ENCODE peak calls at places on chromosomes 6 and 20, in nine cellular contexts. B is PC-9, W is Karpas-422, X is PC-3, F is OCI-LY7, D is GM23248, N is SK-N-SH, Z is HCT116, V is hepatocyte. Y is an unnamed sample. For H3K9me2, the result is how much of the 10 kb centered on the place peaks cover.

GRCh38 chr6:135850882-135851281 is 619 bp upstream of the PDE7B start:
- DNase-seq in B (no peak), W (no peak), X (no peak), F (no peak), D (peak), N (peak), Z (no peak), V (no peak), Y (no peak)

GRCh38 chr20:17594443-17594842 is 24.6 kb downstream of the DSTN start:
- DNase-seq in B (peak), W (peak), X (peak), F (no peak), D (peak), N (no peak), Z (no peak), V (peak), Y (peak)

GRCh38 chr6:117265425-117266266 is at the start of gene VGLL2:
- DNase-seq in B (no peak), W (no peak), X (no peak), F (no peak), D (peak), N (peak), Z (no peak), V (peak), Y (peak)

GRCh38 chr20:5947276-5947675 is 3.1 kb downstream of the TRMT6 start:
- DNase-seq in B (no peak), W (no peak), X (peak), F (no peak), D (peak), N (no peak), Z (no peak), V (no peak), Y (no peak)

GRCh38 chr20:49515588-49515987 is 33.1 kb upstream of the KCNB1 start:
- DNase-seq in B (no peak), W (no peak), X (no peak), F (no peak), D (no peak), N (no peak), Z (no peak), V (no peak), Y (no peak)

GRCh38 chr6:46190889-46191288 is 20.1 kb upstream of the ENPP5 start:
- DNase-seq in B (no peak), W (no peak), X (no peak), F (no peak), D (no peak), N (no peak), Z (no peak), V (no peak), Y (no peak)

GRCh38 chr6:87551799-87552198 is 38.0 kb downstream of the RARS2 start:
- DNase-seq in B (no peak), W (no peak), X (no peak), F (no peak), D (no peak), N (no peak), Z (no peak), V (no peak), Y (no peak)

GRCh38 chr6:166202321-166202733 is 34.7 kb upstream of the TBXT start:
- DNase-seq in B (no peak), W (peak), X (no peak), F (peak), D (no peak), N (no peak), Z (no peak), V (no peak), Y (no peak)

GRCh38 chr20:1415667-1416468 is 23.0 kb upstream of the FKBP1A start:
- DNase-seq in B (peak), W (no peak), X (peak), F (no peak), D (peak), N (no peak), Z (peak), V (peak), Y (no peak)

GRCh38 chr6:106692112-106692822 is 62.9 kb downstream of the QRSL1 start:
- DNase-seq in B (peak), W (no peak), X (peak), F (no peak), D (peak), N (no peak), Z (no peak), V (peak), Y (peak)

GRCh38 chr6:121430514-121431460 is 4.7 kb upstream of the GJA1 start:
- DNase-seq in B (no peak), W (no peak), X (peak), F (no peak), D (peak), N (peak), Z (peak), V (peak), Y (peak)

GRCh38 chr6:41272591-41273175 is 13.8 kb downstream of the TREM1 start:
- DNase-seq in B (no peak), W (no peak), X (no peak), F (no peak), D (no peak), N (no peak), Z (no peak), V (no peak), Y (no peak)

GRCh38 chr20:47489448-47489872 is 12.2 kb upstream of the NCOA3 start:
- DNase-seq in B (no peak), W (no peak), X (no peak), F (peak), D (no peak), N (no peak), Z (no peak), V (no peak), Y (no peak)

GRCh38 chr20:23412026-23412425 is 9.3 kb downstream of the NAPB start:
- DNase-seq in B (no peak), W (no peak), X (no peak), F (no peak), D (peak), N (no peak), Z (no peak), V (no peak), Y (no peak)

GRCh38 chr20:44896583-44896982 is 11.1 kb downstream of the YWHAB start:
- DNase-seq in B (no peak), W (no peak), X (no peak), F (peak), D (peak), N (no peak), Z (no peak), V (no peak), Y (no peak)

GRCh38 chr20:41622584-41622983 is 4.4 kb upstream of the CHD6 start:
- DNase-seq in B (no peak), W (no peak), X (no peak), F (no peak), D (no peak), N (no peak), Z (no peak), V (no peak), Y (no peak)

GRCh38 chr20:39825524-39825923 is 863.4 kb downstream of the DHX35 start:
- DNase-seq in B (no peak), W (peak), X (no peak), F (no peak), D (no peak), N (no peak), Z (no peak), V (no peak), Y (no peak)

GRCh38 chr6:161031721-161032495 is 40.3 kb downstream of the MAP3K4 start:
- DNase-seq in B (no peak), W (no peak), X (peak), F (no peak), D (peak), N (no peak), Z (no peak), V (no peak), Y (no peak)

GRCh38 chr6:111113731-111114438 is 26.6 kb downstream of the SLC16A10 start:
- DNase-seq in B (no peak), W (no peak), X (no peak), F (no peak), D (peak), N (peak), Z (no peak), V (peak), Y (peak)

GRCh38 chr6:35297541-35298481 is at the start of gene DEF6:
- DNase-seq in B (peak), W (peak), X (peak), F (peak), D (peak), N (peak), Z (peak), V (peak), Y (peak)

GRCh38 chr20:37693203-37693602 is 627 bp upstream of the CTNNBL1 start:
- DNase-seq in B (no peak), W (no peak), X (no peak), F (no peak), D (peak), N (peak), Z (no peak), V (no peak), Y (no peak)

GRCh38 chr6:158703121-158703839 is 53.4 kb downstream of the SYTL3 start:
- DNase-seq in B (no peak), W (no peak), X (no peak), F (no peak), D (no peak), N (peak), Z (no peak), V (no peak), Y (no peak)

GRCh38 chr6:54602591-54602990 is 244.0 kb upstream of the FAM83B start:
- DNase-seq in B (no peak), W (no peak), X (no peak), F (no peak), D (no peak), N (no peak), Z (no peak), V (no peak), Y (no peak)

GRCh38 chr6:41966214-41966920 is 24.8 kb upstream of the CCND3 start:
- DNase-seq in B (no peak), W (no peak), X (no peak), F (no peak), D (peak), N (no peak), Z (no peak), V (no peak), Y (no peak)

GRCh38 chr6:2999621-3000455 is at the start of gene NQO2:
- DNase-seq in B (peak), W (peak), X (peak), F (peak), D (peak), N (peak), Z (peak), V (peak), Y (peak)

GRCh38 chr6:68012822-68013221 is 622.3 kb upstream of the ADGRB3 start:
- DNase-seq in B (no peak), W (no peak), X (no peak), F (no peak), D (no peak), N (no peak), Z (no peak), V (no peak), Y (no peak)

GRCh38 chr6:68008445-68008844 is 626.6 kb upstream of the ADGRB3 start:
- DNase-seq in B (no peak), W (no peak), X (peak), F (no peak), D (no peak), N (no peak), Z (no peak), V (no peak), Y (no peak)

DNA sequence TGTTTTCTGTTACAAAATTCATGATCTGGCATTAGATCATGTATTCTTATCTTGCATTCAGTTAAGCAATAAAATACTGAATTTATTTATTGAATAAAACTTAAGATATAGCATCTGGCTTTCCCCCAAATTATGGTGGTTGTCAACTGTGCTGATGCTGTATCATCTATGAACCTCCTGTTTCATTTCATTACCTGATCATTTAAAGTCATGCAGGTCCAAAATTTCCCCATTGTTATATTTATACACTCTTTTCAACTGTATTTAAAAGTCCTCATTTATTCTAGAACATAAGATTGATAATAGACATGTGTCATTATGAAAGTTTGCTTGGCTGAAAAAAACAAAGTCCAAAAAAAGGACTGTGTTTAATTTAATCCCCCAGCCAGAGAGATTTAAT is 627.4 kb upstream of the ADGRB3 start:
- DNase-seq in B (no peak), W (no peak), X (no peak), F (no peak), D (no peak), N (no peak), Z (no peak), V (no peak), Y (no peak)
- H3K9me2 ChIP-seq in B (under half), W (under half), X (under half), F (under half), D (under half), N (under half), Z (under half), V (under half), Y (under half)

DNA sequence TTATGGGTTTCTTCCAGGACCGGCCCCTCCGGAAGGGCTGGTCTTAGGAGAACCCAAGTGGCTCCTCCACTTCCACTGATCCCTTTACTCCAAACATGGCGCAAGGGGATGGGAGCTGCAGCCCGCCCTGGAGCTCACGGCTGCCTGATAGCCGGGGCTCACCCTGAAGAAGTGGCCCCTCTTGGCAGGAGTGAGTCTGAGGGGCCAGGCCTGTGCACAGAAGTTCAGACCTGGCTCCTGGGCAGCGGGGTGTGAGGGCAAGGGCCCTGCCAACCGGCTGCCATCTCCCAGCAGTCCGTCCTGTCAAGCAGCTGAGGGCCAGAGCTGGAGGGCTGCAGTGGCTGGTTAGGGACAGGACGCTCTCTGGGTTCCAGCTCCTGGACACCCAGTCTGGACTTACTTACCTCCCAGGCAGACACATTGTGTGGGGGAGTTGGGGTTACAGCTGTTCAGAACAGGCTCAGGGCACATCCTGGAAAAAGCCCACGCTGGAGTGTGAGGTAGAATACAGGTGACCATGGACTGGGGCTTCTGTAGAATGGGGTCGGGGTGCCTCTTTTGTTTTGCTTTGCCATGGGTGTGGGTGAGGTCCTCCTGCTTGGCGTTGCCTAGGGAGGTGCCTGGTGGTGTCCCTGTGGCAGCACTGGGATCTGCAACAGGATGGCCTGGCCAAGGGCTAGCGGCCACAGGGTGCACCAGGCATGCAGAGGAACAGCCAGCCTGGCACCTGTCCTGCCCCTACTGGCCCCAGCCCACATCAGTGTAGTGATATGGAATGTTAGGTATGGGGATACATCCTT is 88.4 kb downstream of the ASXL1 start:
- DNase-seq in B (peak), W (no peak), X (no peak), F (no peak), D (no peak), N (no peak), Z (no peak), V (no peak), Y (no peak)
- H3K9me2 ChIP-seq in B (under half), W (under half), X (under half), F (under half), D (under half), N (under half), Z (under half), V (under half), Y (under half)

GRCh38 chr6:14871196-14871595 is 374.7 kb upstream of the JARID2 start:
- DNase-seq in B (no peak), W (no peak), X (no peak), F (no peak), D (no peak), N (no peak), Z (no peak), V (no peak), Y (no peak)
- H3K9me2 ChIP-seq in B (under half), W (under half), X (under half), F (under half), D (under half), N (under half), Z (under half), V (under half), Y (under half)

GRCh38 chr6:154629127-154629526 is 104.1 kb upstream of the SCAF8 start:
- DNase-seq in B (no peak), W (no peak), X (no peak), F (no peak), D (no peak), N (no peak), Z (no peak), V (no peak), Y (no peak)
- H3K9me2 ChIP-seq in B (under half), W (under half), X (under half), F (under half), D (under half), N (under half), Z (under half), V (under half), Y (under half)

GRCh38 chr6:152721956-152722355 is 24.3 kb downstream of the MYCT1 start:
- DNase-seq in B (no peak), W (no peak), X (no peak), F (no peak), D (peak), N (no peak), Z (no peak), V (no peak), Y (no peak)

GRCh38 chr6:152723398-152723797 is 25.7 kb downstream of the MYCT1 start:
- DNase-seq in B (no peak), W (no peak), X (no peak), F (no peak), D (peak), N (no peak), Z (no peak), V (no peak), Y (no peak)

GRCh38 chr6:152726313-152726712 is 24.3 kb upstream of the VIP start:
- DNase-seq in B (no peak), W (no peak), X (no peak), F (no peak), D (no peak), N (no peak), Z (no peak), V (no peak), Y (no peak)

GRCh38 chr6:152727507-152727906 is 23.1 kb upstream of the VIP start:
- DNase-seq in B (no peak), W (no peak), X (peak), F (no peak), D (no peak), N (no peak), Z (no peak), V (no peak), Y (peak)
- H3K9me2 ChIP-seq in B (under half), W (under half), X (under half), F (under half), D (under half), N (under half), Z (under half), V (under half), Y (under half)

DNA sequence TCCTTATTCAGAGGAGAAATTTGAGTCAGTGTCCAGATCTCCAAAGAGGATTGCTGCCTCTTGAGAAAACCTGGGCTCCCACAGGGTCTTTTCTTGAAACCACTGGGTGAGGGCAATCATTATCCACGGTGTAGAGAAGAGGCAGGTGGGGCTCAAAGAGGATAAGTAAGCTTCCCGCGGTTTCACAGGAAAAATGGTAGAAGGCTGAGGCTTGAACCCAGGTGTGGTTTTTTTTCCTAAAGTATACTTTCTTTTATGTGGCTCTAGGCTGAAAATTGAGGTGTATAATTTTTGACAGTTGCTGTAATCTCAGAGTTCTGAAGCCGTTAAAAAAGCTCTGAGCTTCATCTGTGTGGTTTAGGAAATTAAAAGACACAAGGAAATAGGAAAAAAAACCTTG is 164.5 kb downstream of the FARS2 start:
- DNase-seq in B (no peak), W (no peak), X (no peak), F (no peak), D (no peak), N (no peak), Z (no peak), V (no peak), Y (no peak)
- H3K9me2 ChIP-seq in B (under half), W (under half), X (under half), F (under half), D (under half), N (under half), Z (under half), V (under half), Y (under half)

DNA sequence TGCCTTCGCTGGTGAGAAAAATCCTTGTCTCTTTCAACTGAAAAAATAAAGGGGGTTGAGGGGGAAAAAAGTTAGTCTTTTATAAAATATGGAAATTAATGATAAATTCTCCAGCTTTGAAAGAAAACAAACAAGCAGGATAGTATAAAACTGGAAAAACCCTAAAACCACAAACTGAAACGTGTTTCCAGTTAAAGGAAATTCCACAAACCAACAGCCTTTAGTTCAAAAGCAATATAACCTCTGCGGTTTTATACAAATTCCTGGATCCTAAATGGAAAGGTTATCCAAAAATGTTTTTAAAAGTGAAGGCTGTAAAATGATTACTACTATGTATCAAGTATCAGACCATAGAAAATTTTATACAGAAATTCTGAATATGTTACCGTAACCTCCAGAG is 55.6 kb downstream of the BMP5 start:
- DNase-seq in B (no peak), W (no peak), X (no peak), F (no peak), D (no peak), N (no peak), Z (no peak), V (no peak), Y (no peak)
- H3K9me2 ChIP-seq in B (under half), W (under half), X (under half), F (under half), D (under half), N (under half), Z (under half), V (under half), Y (under half)

GRCh38 chr6:93087606-93088005 is 331.8 kb downstream of the EPHA7 start:
- DNase-seq in B (no peak), W (no peak), X (no peak), F (no peak), D (no peak), N (no peak), Z (no peak), V (no peak), Y (no peak)
- H3K9me2 ChIP-seq in B (under half), W (under half), X (under half), F (under half), D (under half), N (under half), Z (under half), V (under half), Y (under half)